ENCODE peak calls at places on chromosomes 12 and 14, in seven cellular contexts. J is GM12891, V is SK-N-SH, H is H1, R is K562, S is GM12878, N is HepG2. O is an unnamed sample.

GRCh38 chr12:69254046-69254445 is 14.7 kb downstream of the CPSF6 start:
- DNase-seq in V (peak), N (peak), R (peak), J (no peak), H (no peak), S (peak), O (no peak)

GRCh38 chr14:60707858-60708257 is 16.3 kb downstream of the SIX4 start:
- DNase-seq in H (no peak), R (no peak), V (no peak), J (no peak), N (no peak), S (no peak), O (no peak)

GRCh38 chr14:73784065-73784987 is 67.3 kb upstream of the PTGR2 start:
- DNase-seq in R (no peak), J (no peak), N (no peak), V (no peak), S (no peak), H (no peak), O (no peak)

GRCh38 chr12:88471641-88472040 is 108.6 kb downstream of the KITLG start:
- DNase-seq in N (no peak), J (no peak), S (no peak), R (no peak), H (no peak), V (no peak), O (no peak)

GRCh38 chr14:68819260-68819691 is 26.4 kb upstream of the ZFP36L1 start:
- DNase-seq in R (peak), V (peak), H (no peak), J (no peak), N (no peak), S (no peak), O (no peak)

GRCh38 chr14:56797003-56797568 is 13.2 kb downstream of the OTX2 start:
- DNase-seq in N (no peak), J (no peak), V (no peak), R (no peak), S (no peak), H (no peak), O (no peak)

GRCh38 chr14:102778616-102779351 is 1.5 kb downstream of the TRAF3 start:
- DNase-seq in J (no peak), S (no peak), R (no peak), N (no peak), H (no peak), V (no peak), O (no peak)

GRCh38 chr14:36955967-36956366 is 216.4 kb downstream of the SLC25A21 start:
- DNase-seq in V (no peak), S (no peak), J (no peak), N (no peak), H (no peak), R (no peak), O (no peak)

GRCh38 chr14:33432407-33433023 is 493.8 kb downstream of the NPAS3 start:
- DNase-seq in N (peak), H (no peak), S (no peak), V (no peak), R (no peak), J (no peak), O (no peak)

GRCh38 chr14:105839425-105840265 is 313.3 kb downstream of the TMEM121 start:
- DNase-seq in N (no peak), H (no peak), S (no peak), J (no peak), V (no peak), R (no peak), O (no peak)

GRCh38 chr14:64095620-64096019 is 198.6 kb downstream of the ESR2 start:
- DNase-seq in S (no peak), H (no peak), V (no peak), R (no peak), N (no peak), J (no peak), O (no peak)

GRCh38 chr12:77893918-77894317 is 63.2 kb downstream of the NAV3 start:
- DNase-seq in H (no peak), R (no peak), N (peak), S (no peak), J (no peak), V (no peak), O (no peak)

GRCh38 chr14:100078997-100079561 is 13.9 kb downstream of the EVL start:
- DNase-seq in H (peak), J (no peak), V (peak), S (no peak), R (peak), N (no peak), O (no peak)

GRCh38 chr14:55556929-55557623 is 22.9 kb upstream of the KTN1 start:
- DNase-seq in S (no peak), R (no peak), V (peak), N (peak), H (no peak), J (no peak), O (no peak)

GRCh38 chr14:50520947-50521815 is 11.2 kb downstream of the MAP4K5 start:
- DNase-seq in J (no peak), V (no peak), S (peak), N (no peak), H (no peak), R (no peak), O (no peak)

GRCh38 chr12:118065380-118065779 is 4.4 kb upstream of the WSB2 start:
- DNase-seq in H (no peak), V (no peak), N (no peak), R (no peak), S (no peak), J (no peak), O (no peak)

GRCh38 chr12:26971963-26972362 is 33.7 kb downstream of the FGFR1OP2 start:
- DNase-seq in V (no peak), R (no peak), S (peak), N (no peak), H (no peak), J (peak), O (peak)

GRCh38 chr12:120012067-120012621 is 23.1 kb downstream of the BICDL1 start:
- DNase-seq in J (peak), S (peak), N (no peak), H (no peak), R (peak), V (peak), O (peak)

GRCh38 chr12:11797317-11797913 is 147.9 kb downstream of the ETV6 start:
- DNase-seq in R (no peak), J (no peak), H (no peak), N (peak), S (no peak), V (no peak), O (no peak)

DNA sequence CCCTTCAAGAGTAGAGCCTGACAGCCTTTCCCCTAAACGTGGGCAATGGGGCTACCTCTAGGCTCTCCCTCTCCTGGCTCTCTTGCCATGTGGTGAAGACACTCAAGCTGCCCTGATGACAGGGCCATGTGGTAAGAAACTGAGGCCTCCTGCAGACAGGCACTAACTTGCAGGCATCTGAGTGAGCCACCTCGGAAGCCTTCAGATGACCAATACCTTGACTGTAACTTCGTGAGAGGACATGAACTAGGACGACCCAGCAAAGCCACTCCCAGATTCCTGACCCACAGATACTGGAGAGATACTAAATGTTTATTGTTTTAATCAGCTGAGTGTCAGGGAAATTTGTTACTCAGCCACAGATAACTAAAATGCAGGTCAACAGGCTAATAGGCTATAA is 96.4 kb downstream of the EFCAB11 start:
- DNase-seq in R (no peak), H (no peak), J (no peak), S (no peak), N (no peak), V (no peak), O (no peak)
- TF ChIP-seq TAF1 in R (no peak), H (no peak), J (no peak), S (no peak), N (no peak), V (no peak), O (no peak)

DNA sequence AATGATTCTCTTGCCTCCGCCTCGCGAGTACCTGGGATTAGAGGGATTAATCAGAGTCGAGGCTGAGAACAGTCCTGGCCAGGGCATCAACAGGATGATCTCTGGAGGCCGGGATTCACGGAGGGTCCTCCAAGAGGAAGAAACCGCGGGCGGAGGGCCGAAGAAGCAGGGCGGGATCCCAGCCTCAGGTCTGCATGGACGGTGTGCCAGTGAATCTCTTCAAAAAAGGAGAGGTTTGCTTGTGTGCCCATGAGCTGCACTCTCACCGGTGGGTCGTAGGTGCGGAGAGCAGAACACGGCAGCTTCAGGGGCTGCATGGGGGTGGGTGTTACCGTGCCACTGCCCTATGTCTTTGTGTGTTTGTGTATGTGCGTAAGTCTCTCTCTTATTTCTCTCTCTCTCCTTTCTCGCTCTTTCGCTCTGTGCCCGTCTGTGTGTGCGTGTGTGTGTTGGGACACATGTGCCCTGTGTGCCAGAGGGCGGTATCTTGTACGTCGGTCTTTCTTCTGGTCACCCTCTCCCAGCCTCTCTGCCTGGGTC is 768.2 kb upstream of the ALG10B start:
- DNase-seq in R (no peak), J (no peak), H (no peak), V (no peak), S (no peak), N (no peak), O (no peak)
- TF ChIP-seq TAF1 in R (no peak), J (no peak), H (no peak), V (no peak), S (no peak), N (no peak), O (no peak)

GRCh38 chr14:76133103-76133502 is 18.6 kb upstream of the GPATCH2L start:
- DNase-seq in R (peak), S (no peak), J (no peak), N (peak), V (no peak), H (no peak), O (no peak)
- TF ChIP-seq TAF1 in R (no peak), S (no peak), J (no peak), N (no peak), V (no peak), H (no peak), O (no peak)

DNA sequence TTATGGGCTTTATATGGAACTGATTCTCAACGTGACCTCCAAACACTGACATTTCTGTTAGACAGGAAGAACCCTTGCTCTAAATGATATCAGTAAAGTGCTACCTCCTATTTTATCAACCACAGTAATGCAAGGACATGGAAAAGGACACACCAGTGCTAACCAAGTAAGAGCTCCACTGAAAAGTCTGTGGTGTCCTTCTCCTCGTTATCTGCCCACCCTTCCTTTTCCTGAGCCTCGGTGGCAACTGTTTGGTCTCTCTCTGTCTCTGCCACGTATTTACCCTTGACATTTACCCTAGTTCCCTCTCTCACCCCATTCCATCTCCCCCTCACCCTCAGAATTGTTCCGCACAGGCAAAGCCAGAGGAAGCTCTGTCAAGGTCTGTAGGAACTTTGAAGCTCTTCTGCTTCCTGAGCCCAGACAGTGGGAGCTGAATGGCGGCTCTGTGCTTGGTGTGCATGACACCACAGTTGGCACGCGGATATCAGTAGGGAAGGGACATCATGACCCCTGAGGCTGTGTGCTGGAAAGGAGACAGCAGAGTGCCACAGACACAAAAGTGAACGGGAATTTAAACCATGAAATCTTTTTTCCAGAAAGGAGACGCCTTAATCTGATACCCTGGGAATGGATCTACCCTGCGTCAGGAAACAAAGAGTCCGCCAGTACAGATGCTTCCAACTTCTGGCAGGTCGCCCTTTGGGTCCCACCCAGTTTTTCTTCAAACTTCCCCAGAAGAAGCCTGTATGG is 50.8 kb downstream of the NTN4 start:
- DNase-seq in J (no peak), R (no peak), N (no peak), S (no peak), V (no peak), H (no peak), O (no peak)
- TF ChIP-seq TAF1 in J (no peak), R (no peak), N (no peak), S (no peak), V (no peak), H (no peak), O (no peak)

GRCh38 chr12:53052419-53053222 is 2.8 kb downstream of the TNS2 start:
- DNase-seq in J (no peak), H (no peak), V (no peak), N (no peak), S (no peak), R (no peak), O (no peak)
- TF ChIP-seq TAF1 in J (no peak), H (no peak), V (no peak), N (no peak), S (no peak), R (no peak), O (no peak)

GRCh38 chr12:47944685-47945340 is 18.6 kb upstream of the TMEM106C start:
- DNase-seq in R (no peak), V (no peak), S (no peak), N (no peak), H (no peak), J (no peak), O (no peak)

GRCh38 chr12:47943492-47944359 is 19.7 kb upstream of the TMEM106C start:
- DNase-seq in N (peak), J (no peak), H (no peak), R (no peak), V (peak), S (no peak), O (no peak)

GRCh38 chr12:47941475-47942326 is 21.7 kb upstream of the TMEM106C start:
- DNase-seq in S (no peak), H (no peak), V (no peak), R (no peak), J (no peak), N (no peak), O (no peak)

GRCh38 chr12:47940773-47941474 is 22.5 kb upstream of the TMEM106C start:
- DNase-seq in N (no peak), J (no peak), S (no peak), V (no peak), R (no peak), H (no peak), O (no peak)

GRCh38 chr12:47942327-47943230 is 20.8 kb upstream of the TMEM106C start:
- DNase-seq in N (peak), V (peak), J (no peak), R (peak), S (no peak), H (peak), O (peak)
- TF ChIP-seq TAF1 in N (no peak), V (no peak), J (no peak), R (no peak), S (no peak), H (no peak), O (no peak)

GRCh38 chr14:94395900-94396574 is 7.6 kb upstream of the SERPINA1 start:
- DNase-seq in R (no peak), H (no peak), N (peak), S (no peak), V (no peak), J (no peak), O (no peak)
- TF ChIP-seq TAF1 in R (no peak), H (no peak), N (peak), S (no peak), V (no peak), J (no peak), O (no peak)

DNA sequence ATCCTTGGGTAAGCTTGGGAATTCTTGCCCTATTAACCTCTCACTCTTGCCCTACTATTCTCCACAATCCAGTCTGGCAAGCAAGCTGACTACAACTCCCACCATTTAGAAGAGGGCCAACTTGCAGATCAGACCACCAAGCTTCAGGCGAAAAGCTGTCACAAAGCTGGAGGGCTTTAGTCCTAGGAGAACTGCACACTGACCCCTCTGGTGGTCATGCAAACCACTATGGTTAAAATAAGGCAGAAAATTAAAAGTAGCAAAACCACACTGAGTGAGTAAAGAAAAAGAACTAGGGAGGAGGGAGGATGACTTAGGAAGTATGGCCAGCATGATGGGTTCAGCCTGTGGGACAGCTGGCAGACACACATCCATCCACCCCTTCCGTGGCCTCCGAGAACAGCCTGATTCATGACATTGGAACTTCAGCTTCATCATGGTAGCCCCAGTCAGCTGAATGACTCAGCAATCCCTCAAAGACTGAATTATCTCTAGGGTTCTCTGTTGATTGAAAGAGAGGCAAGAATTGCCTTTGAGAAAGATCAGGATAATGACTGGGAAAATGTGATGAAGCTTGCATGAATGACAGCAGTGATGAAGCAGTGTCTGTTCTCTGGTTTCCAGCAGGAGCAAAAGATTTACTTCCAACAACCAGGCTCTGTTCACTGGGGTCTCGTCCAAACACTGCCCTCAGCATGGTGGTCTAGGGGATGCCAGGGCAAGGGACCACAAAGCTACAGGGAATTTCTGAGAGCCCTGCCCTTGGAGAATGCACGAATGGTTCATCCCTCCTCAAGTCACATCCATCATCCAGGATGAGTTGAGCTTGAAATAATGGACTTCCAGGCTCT is 24.4 kb downstream of the PITPNM2 start:
- DNase-seq in H (peak), N (peak), S (no peak), V (no peak), R (peak), J (no peak), O (no peak)
- TF ChIP-seq TAF1 in H (no peak), N (no peak), S (no peak), V (peak), R (no peak), J (no peak), O (no peak)

GRCh38 chr12:65362231-65362630 is 83.7 kb downstream of the MSRB3 start:
- DNase-seq in S (no peak), V (no peak), J (no peak), H (no peak), N (no peak), R (no peak), O (no peak)
- TF ChIP-seq TAF1 in S (no peak), V (no peak), J (no peak), H (no peak), N (no peak), R (no peak), O (no peak)

DNA sequence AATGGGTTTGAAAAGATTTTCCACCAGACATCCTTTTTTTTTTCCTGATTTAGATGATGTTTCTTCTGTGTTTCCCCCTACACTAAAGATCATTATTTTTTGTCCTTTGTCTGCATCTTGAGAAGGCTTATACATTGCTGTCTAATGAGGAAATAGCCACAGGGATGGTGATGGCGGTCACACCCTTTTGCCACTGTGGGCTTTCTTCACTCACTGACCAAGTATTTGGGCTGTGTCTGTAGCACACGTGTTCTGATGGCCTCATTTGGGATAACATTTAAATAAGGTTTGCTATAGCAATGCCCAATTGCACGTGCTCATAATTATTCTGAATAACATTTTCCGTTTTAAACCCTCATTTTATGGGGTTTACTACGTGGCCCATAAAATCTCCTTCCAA is 230.3 kb upstream of the PRICKLE1 start:
- DNase-seq in V (no peak), H (no peak), J (no peak), S (no peak), R (no peak), N (no peak), O (no peak)
- TF ChIP-seq TAF1 in V (no peak), H (no peak), J (no peak), S (no peak), R (no peak), N (no peak), O (no peak)